ENCODE peak calls at places on chromosomes 1 and 21, in nine cellular contexts. H is germinal center, A is IMR-90, G is tibial artery, F is stomach, V is progenitor cell of endocrine pancreas, I is stromal cell of bone marrow, Y is HuH-7, K is esophagus muscularis mucosa. U is an unnamed sample.

GRCh38 chr1:207459008-207459407 is 4.9 kb downstream of the CR2 start:
- DNase-seq in Y (no peak), F (no peak), A (no peak), H (no peak), V (no peak), K (no peak), I (no peak), G (no peak), U (no peak)

GRCh38 chr1:47714368-47714767 is 276.5 kb downstream of the FOXD2 start:
- DNase-seq in A (no peak), F (no peak), V (no peak), G (no peak), Y (no peak), K (no peak), H (no peak), I (no peak), U (no peak)

GRCh38 chr1:25458550-25459298 is 28.0 kb downstream of the MACO1 start:
- DNase-seq in F (no peak), V (no peak), G (no peak), A (peak), Y (no peak), I (no peak), H (no peak), K (no peak), U (peak)

GRCh38 chr1:91844862-91845528 is 41.0 kb downstream of the TGFBR3 start:
- DNase-seq in I (peak), A (peak), F (peak), G (peak), Y (no peak), V (no peak), K (no peak), H (no peak), U (peak)

GRCh38 chr1:156583821-156584622 is 4.5 kb downstream of the TTC24 start:
- DNase-seq in I (peak), A (peak), V (peak), K (no peak), F (peak), G (peak), Y (peak), H (peak), U (peak)

GRCh38 chr21:42258150-42258884 is 39.4 kb downstream of the ABCG1 start:
- DNase-seq in G (peak), A (peak), Y (peak), I (no peak), F (peak), V (peak), H (peak), K (no peak), U (peak)

GRCh38 chr1:87151500-87152421 is 176.9 kb upstream of the LMO4 start:
- DNase-seq in G (peak), K (no peak), F (peak), I (peak), H (peak), V (peak), Y (peak), A (peak), U (peak)

GRCh38 chr1:201305815-201306214 is 22.5 kb downstream of the PKP1 start:
- DNase-seq in H (no peak), Y (no peak), A (no peak), V (no peak), I (no peak), K (no peak), G (no peak), F (no peak), U (no peak)